ENCODE peak calls at places on chromosome 14, in four cellular contexts. One of them, this sample, is unnamed.

GRCh38 chr14:32510815-32511214 is 181.7 kb downstream of the AKAP6 start:
- DNase-seq in HepG2: no peak
- DNase-seq in GM12878: no peak
- DNase-seq in H1: no peak
- DNase-seq in this sample: no peak

GRCh38 chr14:66530526-66530925 is 22.6 kb downstream of the GPHN start:
- DNase-seq in HepG2: no peak
- DNase-seq in GM12878: no peak
- DNase-seq in H1: no peak
- DNase-seq in this sample: no peak

GRCh38 chr14:44803239-44803905 is 158.4 kb downstream of the KLHL28 start:
- DNase-seq in H1: no peak
- DNase-seq in GM12878: peak; percentile 8
- DNase-seq in HepG2: peak; percentile 35
- DNase-seq in this sample: peak; percentile 30

GRCh38 chr14:56061051-56061450 is 57.2 kb upstream of the PELI2 start:
- DNase-seq in GM12878: no peak
- DNase-seq in H1: no peak
- DNase-seq in HepG2: no peak
- DNase-seq in this sample: no peak

GRCh38 chr14:23910081-23910875 is 43.3 kb upstream of the DHRS4 start:
- DNase-seq in HepG2: peak; percentile 81
- DNase-seq in H1: peak; percentile 81
- DNase-seq in GM12878: no peak
- DNase-seq in this sample: peak; percentile 87

GRCh38 chr14:37452323-37452722 is 142.7 kb downstream of the FOXA1 start:
- DNase-seq in GM12878: no peak
- DNase-seq in H1: no peak
- DNase-seq in HepG2: no peak
- DNase-seq in this sample: no peak

GRCh38 chr14:32779845-32780244 is 158.8 kb upstream of the NPAS3 start:
- DNase-seq in HepG2: no peak
- DNase-seq in GM12878: no peak
- DNase-seq in H1: no peak
- DNase-seq in this sample: no peak

GRCh38 chr14:87492556-87492955 is 500.4 kb downstream of the GALC start:
- DNase-seq in HepG2: no peak
- DNase-seq in GM12878: no peak
- DNase-seq in H1: no peak
- DNase-seq in this sample: no peak

DNA sequence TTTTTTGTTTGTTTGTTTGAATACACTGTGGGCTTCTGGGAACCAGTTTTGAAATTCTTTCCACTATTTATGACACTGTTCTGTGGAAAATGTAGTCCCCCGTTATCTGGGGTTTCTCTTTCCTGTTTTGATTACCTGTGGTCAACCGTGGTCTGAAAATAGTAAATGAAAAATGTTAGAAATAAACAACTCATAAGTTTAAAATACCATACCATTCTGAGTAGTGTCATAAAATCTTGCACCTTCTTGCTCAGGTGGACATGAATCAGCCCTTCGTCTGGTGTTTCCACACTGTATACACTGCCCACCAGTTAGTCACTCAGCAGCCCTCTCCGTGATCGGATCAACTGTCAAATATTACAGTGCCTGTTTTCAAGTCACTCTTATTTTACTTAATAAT is 5.1 kb upstream of the PAPOLA start:
- DNase-seq in HepG2: no peak
- DNase-seq in H1: no peak
- DNase-seq in GM12878: no peak
- DNase-seq in this sample: no peak
- TF ChIP-seq YY1 in HepG2: no peak
- TF ChIP-seq YY1 in H1: no peak
- TF ChIP-seq YY1 in GM12878: no peak
- TF ChIP-seq YY1 in this sample: no peak

GRCh38 chr14:91230363-91231035 is 14.0 kb downstream of the GPR68 start:
- DNase-seq in GM12878: no peak
- DNase-seq in HepG2: no peak
- DNase-seq in H1: no peak
- DNase-seq in this sample: no peak
- TF ChIP-seq ZNF274 in GM12878: no peak
- TF ChIP-seq ZNF274 in HepG2: no peak
- TF ChIP-seq ZNF274 in H1: no peak
- TF ChIP-seq ZNF274 in this sample: no peak

GRCh38 chr14:79090781-79091180 is 920.6 kb downstream of the NRXN3 start:
- DNase-seq in GM12878: no peak
- DNase-seq in H1: no peak
- DNase-seq in HepG2: no peak
- DNase-seq in this sample: no peak
- TF ChIP-seq SUZ12 in GM12878: no peak
- TF ChIP-seq SUZ12 in H1: no peak
- TF ChIP-seq SUZ12 in HepG2: no peak
- TF ChIP-seq SUZ12 in this sample: no peak

DNA sequence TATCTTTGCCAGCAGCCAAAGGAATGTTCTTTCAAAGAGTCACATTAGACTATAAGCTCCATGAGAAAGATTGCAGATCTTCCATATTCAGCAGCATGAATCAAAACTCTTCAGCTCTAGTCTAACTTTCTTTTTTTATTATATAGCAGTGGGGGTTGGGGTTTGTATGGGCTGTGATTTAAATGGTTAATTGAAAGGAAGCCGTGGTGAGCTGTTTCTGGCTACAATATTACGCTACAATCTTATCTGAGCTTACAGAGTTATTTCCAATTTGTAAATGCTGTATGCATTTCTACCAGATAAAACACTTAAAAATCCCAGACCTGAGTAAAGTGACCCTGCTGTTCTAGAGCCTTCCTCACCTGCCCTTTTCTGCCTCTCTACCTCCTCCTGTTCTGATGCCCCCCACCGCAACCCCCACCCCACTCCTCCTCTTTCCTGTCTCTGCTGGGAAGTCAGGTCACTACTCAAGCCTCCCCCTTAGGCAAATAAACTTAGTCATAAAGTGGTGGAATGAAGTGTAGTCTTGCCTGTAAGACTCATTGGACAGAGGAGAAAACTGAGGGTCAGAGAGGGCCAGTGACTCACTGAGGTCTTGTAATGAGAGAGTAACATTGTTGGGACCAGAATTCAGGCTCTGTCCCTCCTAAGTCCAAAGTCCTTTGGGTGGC is 1089.5 kb downstream of the BCL11B start:
- DNase-seq in H1: no peak
- DNase-seq in GM12878: no peak
- DNase-seq in HepG2: no peak
- DNase-seq in this sample: no peak
- TF ChIP-seq YY1 in H1: no peak
- TF ChIP-seq YY1 in GM12878: no peak
- TF ChIP-seq YY1 in HepG2: no peak
- TF ChIP-seq YY1 in this sample: no peak

DNA sequence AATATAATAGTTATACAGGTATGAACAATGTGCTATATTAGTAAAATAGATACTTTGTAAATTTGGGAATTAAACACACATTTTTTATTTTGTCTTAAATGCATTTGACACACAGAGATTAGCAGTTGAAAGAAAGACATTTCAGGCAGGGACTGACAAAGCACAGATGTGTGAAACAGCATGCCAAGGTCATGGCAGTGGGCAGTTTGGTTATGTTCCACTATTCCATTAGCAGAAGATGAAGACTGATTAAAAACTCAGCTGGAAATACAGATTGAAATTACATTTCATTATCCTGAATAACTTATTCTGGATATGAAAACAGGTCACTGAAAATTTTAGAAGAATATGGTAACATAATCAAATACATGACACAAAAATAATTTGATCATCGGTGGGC is 669.8 kb upstream of the LRFN5 start:
- DNase-seq in GM12878: no peak
- DNase-seq in H1: no peak
- DNase-seq in HepG2: no peak
- DNase-seq in this sample: no peak
- TF ChIP-seq ZNF274 in GM12878: no peak
- TF ChIP-seq ZNF274 in H1: no peak
- TF ChIP-seq ZNF274 in HepG2: no peak
- TF ChIP-seq ZNF274 in this sample: no peak